ENCODE peak calls at places on chromosome 17, in six cellular contexts. K, M, D, S, B and W are unnamed samples.

GRCh38 chr17:13420294-13421277 is 181.1 kb downstream of the HS3ST3A1 start:
- DNase-seq in D (no peak), M (no peak), S (no peak), K (peak), B (no peak), W (no peak)

GRCh38 chr17:41406205-41406604 is 8.8 kb upstream of the KRT31 start:
- DNase-seq in S (no peak), K (no peak), B (no peak), M (peak), D (no peak), W (no peak)

GRCh38 chr17:27578718-27579085 is 52.3 kb upstream of the LGALS9 start:
- DNase-seq in S (no peak), K (peak), M (no peak), B (no peak), D (no peak), W (no peak)

GRCh38 chr17:38702166-38702899 is 2.7 kb upstream of the MLLT6 start:
- DNase-seq in M (peak), S (peak), B (peak), K (peak), D (peak), W (peak)

GRCh38 chr17:69269174-69269998 is 40.8 kb upstream of the ABCA10 start:
- DNase-seq in S (no peak), B (no peak), K (peak), M (no peak), D (peak), W (no peak)

GRCh38 chr17:17533901-17534441 is 37.8 kb upstream of the RASD1 start:
- DNase-seq in M (no peak), D (no peak), S (no peak), B (no peak), K (no peak), W (no peak)

GRCh38 chr17:72297326-72298115 is 176.7 kb downstream of the SOX9 start:
- DNase-seq in B (no peak), S (no peak), D (peak), K (peak), M (no peak), W (no peak)

GRCh38 chr17:77527394-77527793 is 386.6 kb downstream of the SEC14L1 start:
- DNase-seq in B (no peak), M (no peak), K (no peak), S (no peak), D (no peak), W (no peak)

GRCh38 chr17:78133971-78134898 is 3.7 kb downstream of the TMC8 start:
- DNase-seq in D (peak), B (peak), M (peak), K (peak), S (no peak), W (no peak)

GRCh38 chr17:29368926-29369325 is 21.2 kb upstream of the TAOK1 start:
- DNase-seq in K (peak), S (no peak), M (peak), B (no peak), D (no peak), W (no peak)

GRCh38 chr17:46772013-46772878 is 46.2 kb downstream of the WNT3 start:
- DNase-seq in M (peak), D (peak), B (peak), S (no peak), K (no peak), W (no peak)

GRCh38 chr17:1509255-1509943 is 7.0 kb downstream of the INPP5K start:
- DNase-seq in D (no peak), K (no peak), B (no peak), S (no peak), M (no peak), W (no peak)

GRCh38 chr17:75430159-75430748 is 24.8 kb upstream of the GRB2 start:
- DNase-seq in K (peak), B (no peak), S (no peak), M (peak), D (no peak), W (no peak)

GRCh38 chr17:12107905-12108304 is 87.2 kb downstream of the MAP2K4 start:
- DNase-seq in K (no peak), D (no peak), S (no peak), B (no peak), M (no peak), W (no peak)

GRCh38 chr17:60941028-60941427 is 263.4 kb downstream of the BCAS3 start:
- DNase-seq in D (no peak), K (peak), S (peak), M (no peak), B (no peak), W (no peak)

GRCh38 chr17:9728005-9728404 is 63.4 kb downstream of the DHRS7C start:
- DNase-seq in S (no peak), M (no peak), D (no peak), B (no peak), K (no peak), W (no peak)

GRCh38 chr17:9726291-9726690 is 65.1 kb downstream of the DHRS7C start:
- DNase-seq in M (peak), D (no peak), B (no peak), K (no peak), S (no peak), W (no peak)

GRCh38 chr17:9729034-9729650 is 62.2 kb downstream of the DHRS7C start:
- DNase-seq in S (no peak), B (no peak), D (peak), M (peak), K (peak), W (no peak)

GRCh38 chr17:9728564-9728963 is 62.8 kb downstream of the DHRS7C start:
- DNase-seq in D (no peak), S (no peak), K (no peak), M (no peak), B (no peak), W (no peak)

GRCh38 chr17:9725575-9725974 is 65.8 kb downstream of the DHRS7C start:
- DNase-seq in S (no peak), D (no peak), B (no peak), K (no peak), M (peak), W (no peak)
- TF ChIP-seq CTCF in S (no peak), D (no peak), B (no peak), K (no peak), M (peak), W (no peak)

DNA sequence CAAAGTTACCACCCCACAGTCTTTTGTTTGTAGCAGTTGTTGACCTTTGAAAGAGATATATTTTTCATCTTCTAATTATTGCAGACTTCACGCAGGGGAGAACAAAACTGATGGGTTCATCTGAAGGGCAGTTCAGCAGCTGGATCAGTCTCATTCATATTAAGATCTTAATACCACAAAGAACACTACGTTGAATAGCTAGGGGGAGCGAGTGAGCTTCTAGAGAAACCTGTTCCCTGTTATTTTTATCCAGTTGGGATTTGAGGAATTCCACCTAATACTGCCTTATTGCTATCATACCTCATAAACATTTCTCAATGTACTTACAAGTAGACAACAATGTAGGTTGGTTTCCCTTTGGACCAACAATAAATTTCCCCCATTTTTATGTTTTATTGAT is 306.1 kb upstream of the KIF2B start:
- DNase-seq in S (no peak), B (no peak), D (peak), K (peak), M (peak), W (no peak)
- TF ChIP-seq CTCF in S (no peak), B (no peak), D (peak), K (no peak), M (peak), W (no peak)

GRCh38 chr17:50589112-50589712 is 28.7 kb downstream of the CACNA1G start:
- DNase-seq in S (no peak), D (no peak), M (no peak), K (peak), B (no peak), W (no peak)
- TF ChIP-seq CTCF in S (no peak), D (no peak), M (no peak), K (no peak), B (no peak), W (no peak)

GRCh38 chr17:55964191-55964590 is 189.1 kb upstream of the ANKFN1 start:
- DNase-seq in D (no peak), K (no peak), B (no peak), M (no peak), S (no peak), W (no peak)
- TF ChIP-seq CTCF in D (no peak), K (no peak), B (no peak), M (no peak), S (no peak), W (no peak)